ENCODE peak calls at places on chromosomes 11 and 22, in five cellular contexts. One of them, this sample, is unnamed.

GRCh38 chr22:36853407-36854099 is 7.3 kb upstream of the NCF4 start:
- DNase-seq in stimulated activated CD4-positive, alpha-beta T cell treated with anti-CD3 and anti-CD28 coated beads, Interleukin-1b, Interleukin-23, amount 100 ng/mL, for 24 hours: peak
- DNase-seq in A673: peak
- DNase-seq in naive B cell: peak
- DNase-seq in cardiac fibroblast: peak
- DNase-seq in this sample: no peak

GRCh38 chr11:5204787-5205186 is 4.3 kb upstream of the OR51V1 start:
- DNase-seq in stimulated activated CD4-positive, alpha-beta T cell treated with anti-CD3 and anti-CD28 coated beads, Interleukin-1b, Interleukin-23, amount 100 ng/mL, for 24 hours: no peak
- DNase-seq in A673: no peak
- DNase-seq in naive B cell: no peak
- DNase-seq in cardiac fibroblast: peak
- DNase-seq in this sample: no peak

GRCh38 chr11:28517621-28518020 is 409.4 kb downstream of the METTL15 start:
- DNase-seq in cardiac fibroblast: no peak
- DNase-seq in naive B cell: no peak
- DNase-seq in A673: no peak
- DNase-seq in stimulated activated CD4-positive, alpha-beta T cell treated with anti-CD3 and anti-CD28 coated beads, Interleukin-1b, Interleukin-23, amount 100 ng/mL, for 24 hours: no peak
- DNase-seq in this sample: no peak

GRCh38 chr11:48064306-48064705 is 83.9 kb downstream of the PTPRJ start:
- DNase-seq in cardiac fibroblast: peak
- DNase-seq in A673: no peak
- DNase-seq in naive B cell: no peak
- DNase-seq in stimulated activated CD4-positive, alpha-beta T cell treated with anti-CD3 and anti-CD28 coated beads, Interleukin-1b, Interleukin-23, amount 100 ng/mL, for 24 hours: no peak
- DNase-seq in this sample: no peak

GRCh38 chr11:1500466-1501420 is 14.2 kb upstream of the MOB2 start:
- DNase-seq in cardiac fibroblast: no peak
- DNase-seq in A673: no peak
- DNase-seq in stimulated activated CD4-positive, alpha-beta T cell treated with anti-CD3 and anti-CD28 coated beads, Interleukin-1b, Interleukin-23, amount 100 ng/mL, for 24 hours: no peak
- DNase-seq in naive B cell: no peak
- DNase-seq in this sample: no peak

GRCh38 chr11:115257286-115258077 is 246.7 kb downstream of the CADM1 start:
- DNase-seq in A673: no peak
- DNase-seq in cardiac fibroblast: no peak
- DNase-seq in stimulated activated CD4-positive, alpha-beta T cell treated with anti-CD3 and anti-CD28 coated beads, Interleukin-1b, Interleukin-23, amount 100 ng/mL, for 24 hours: no peak
- DNase-seq in naive B cell: no peak
- DNase-seq in this sample: no peak

GRCh38 chr22:42651134-42651533 is 1.9 kb upstream of the CYB5R3 start:
- DNase-seq in stimulated activated CD4-positive, alpha-beta T cell treated with anti-CD3 and anti-CD28 coated beads, Interleukin-1b, Interleukin-23, amount 100 ng/mL, for 24 hours: no peak
- DNase-seq in cardiac fibroblast: no peak
- DNase-seq in naive B cell: no peak
- DNase-seq in A673: no peak
- DNase-seq in this sample: no peak

GRCh38 chr11:20597137-20597923 is 2.1 kb upstream of the SLC6A5 start:
- DNase-seq in cardiac fibroblast: no peak
- DNase-seq in A673: no peak
- DNase-seq in stimulated activated CD4-positive, alpha-beta T cell treated with anti-CD3 and anti-CD28 coated beads, Interleukin-1b, Interleukin-23, amount 100 ng/mL, for 24 hours: no peak
- DNase-seq in naive B cell: no peak
- DNase-seq in this sample: no peak

GRCh38 chr22:43272869-43273318 is 70.3 kb downstream of the SCUBE1 start:
- DNase-seq in cardiac fibroblast: no peak
- DNase-seq in stimulated activated CD4-positive, alpha-beta T cell treated with anti-CD3 and anti-CD28 coated beads, Interleukin-1b, Interleukin-23, amount 100 ng/mL, for 24 hours: no peak
- DNase-seq in naive B cell: no peak
- DNase-seq in A673: no peak
- DNase-seq in this sample: no peak

GRCh38 chr11:99320769-99321290 is 300.1 kb downstream of the CNTN5 start:
- DNase-seq in naive B cell: no peak
- DNase-seq in stimulated activated CD4-positive, alpha-beta T cell treated with anti-CD3 and anti-CD28 coated beads, Interleukin-1b, Interleukin-23, amount 100 ng/mL, for 24 hours: no peak
- DNase-seq in cardiac fibroblast: peak
- DNase-seq in A673: no peak
- DNase-seq in this sample: no peak

GRCh38 chr11:63534895-63535461 is 1.6 kb upstream of the PLAAT4 start:
- DNase-seq in A673: no peak
- DNase-seq in cardiac fibroblast: no peak
- DNase-seq in naive B cell: no peak
- DNase-seq in stimulated activated CD4-positive, alpha-beta T cell treated with anti-CD3 and anti-CD28 coated beads, Interleukin-1b, Interleukin-23, amount 100 ng/mL, for 24 hours: no peak
- DNase-seq in this sample: no peak

GRCh38 chr11:75826463-75827220 is 11.6 kb downstream of the UVRAG start:
- DNase-seq in stimulated activated CD4-positive, alpha-beta T cell treated with anti-CD3 and anti-CD28 coated beads, Interleukin-1b, Interleukin-23, amount 100 ng/mL, for 24 hours: no peak
- DNase-seq in A673: peak
- DNase-seq in naive B cell: no peak
- DNase-seq in cardiac fibroblast: peak
- DNase-seq in this sample: no peak

GRCh38 chr22:37843746-37844089 is 416 bp downstream of the ANKRD54 start:
- DNase-seq in A673: no peak
- DNase-seq in naive B cell: no peak
- DNase-seq in cardiac fibroblast: no peak
- DNase-seq in stimulated activated CD4-positive, alpha-beta T cell treated with anti-CD3 and anti-CD28 coated beads, Interleukin-1b, Interleukin-23, amount 100 ng/mL, for 24 hours: no peak
- DNase-seq in this sample: no peak

GRCh38 chr11:46075168-46075567 is 46.1 kb downstream of the PHF21A start:
- DNase-seq in A673: peak
- DNase-seq in naive B cell: no peak
- DNase-seq in cardiac fibroblast: peak
- DNase-seq in stimulated activated CD4-positive, alpha-beta T cell treated with anti-CD3 and anti-CD28 coated beads, Interleukin-1b, Interleukin-23, amount 100 ng/mL, for 24 hours: no peak
- DNase-seq in this sample: no peak

GRCh38 chr11:13423372-13423771 is 39.6 kb downstream of the BTBD10 start:
- DNase-seq in A673: no peak
- DNase-seq in stimulated activated CD4-positive, alpha-beta T cell treated with anti-CD3 and anti-CD28 coated beads, Interleukin-1b, Interleukin-23, amount 100 ng/mL, for 24 hours: no peak
- DNase-seq in cardiac fibroblast: no peak
- DNase-seq in naive B cell: no peak
- DNase-seq in this sample: no peak

GRCh38 chr22:25367756-25368155 is 148.3 kb downstream of the CRYBB2 start:
- DNase-seq in stimulated activated CD4-positive, alpha-beta T cell treated with anti-CD3 and anti-CD28 coated beads, Interleukin-1b, Interleukin-23, amount 100 ng/mL, for 24 hours: no peak
- DNase-seq in cardiac fibroblast: no peak
- DNase-seq in naive B cell: no peak
- DNase-seq in A673: no peak
- DNase-seq in this sample: no peak

GRCh38 chr11:73293356-73293936 is 14.6 kb upstream of the ARHGEF17 start:
- DNase-seq in stimulated activated CD4-positive, alpha-beta T cell treated with anti-CD3 and anti-CD28 coated beads, Interleukin-1b, Interleukin-23, amount 100 ng/mL, for 24 hours: no peak
- DNase-seq in A673: no peak
- DNase-seq in naive B cell: no peak
- DNase-seq in cardiac fibroblast: no peak
- DNase-seq in this sample: no peak

GRCh38 chr22:42473484-42474193 is 41.4 kb upstream of the NFAM1 start:
- DNase-seq in cardiac fibroblast: peak
- DNase-seq in stimulated activated CD4-positive, alpha-beta T cell treated with anti-CD3 and anti-CD28 coated beads, Interleukin-1b, Interleukin-23, amount 100 ng/mL, for 24 hours: no peak
- DNase-seq in naive B cell: peak
- DNase-seq in A673: peak
- DNase-seq in this sample: peak

GRCh38 chr11:130499828-130500227 is 51.4 kb downstream of the ADAMTS15 start:
- DNase-seq in A673: no peak
- DNase-seq in naive B cell: no peak
- DNase-seq in cardiac fibroblast: no peak
- DNase-seq in stimulated activated CD4-positive, alpha-beta T cell treated with anti-CD3 and anti-CD28 coated beads, Interleukin-1b, Interleukin-23, amount 100 ng/mL, for 24 hours: no peak
- DNase-seq in this sample: no peak

GRCh38 chr11:118908931-118909618 is 16.7 kb downstream of the BCL9L start:
- DNase-seq in cardiac fibroblast: peak
- DNase-seq in A673: peak
- DNase-seq in naive B cell: no peak
- DNase-seq in stimulated activated CD4-positive, alpha-beta T cell treated with anti-CD3 and anti-CD28 coated beads, Interleukin-1b, Interleukin-23, amount 100 ng/mL, for 24 hours: no peak
- DNase-seq in this sample: no peak

GRCh38 chr11:2718817-2719438 is 19.1 kb upstream of the KCNQ1OT1 start:
- DNase-seq in stimulated activated CD4-positive, alpha-beta T cell treated with anti-CD3 and anti-CD28 coated beads, Interleukin-1b, Interleukin-23, amount 100 ng/mL, for 24 hours: no peak
- DNase-seq in A673: no peak
- DNase-seq in naive B cell: no peak
- DNase-seq in cardiac fibroblast: no peak
- DNase-seq in this sample: no peak

GRCh38 chr11:1881442-1882264 is 10.0 kb downstream of the PRR33 start:
- DNase-seq in naive B cell: peak
- DNase-seq in stimulated activated CD4-positive, alpha-beta T cell treated with anti-CD3 and anti-CD28 coated beads, Interleukin-1b, Interleukin-23, amount 100 ng/mL, for 24 hours: no peak
- DNase-seq in cardiac fibroblast: no peak
- DNase-seq in A673: no peak
- DNase-seq in this sample: no peak

GRCh38 chr22:29478326-29479276 is 1.4 kb upstream of the NEFH start:
- DNase-seq in naive B cell: no peak
- DNase-seq in cardiac fibroblast: no peak
- DNase-seq in stimulated activated CD4-positive, alpha-beta T cell treated with anti-CD3 and anti-CD28 coated beads, Interleukin-1b, Interleukin-23, amount 100 ng/mL, for 24 hours: no peak
- DNase-seq in A673: peak
- DNase-seq in this sample: no peak

GRCh38 chr11:14974723-14975587 is 2.8 kb upstream of the CALCA start:
- DNase-seq in cardiac fibroblast: peak
- DNase-seq in naive B cell: peak
- DNase-seq in A673: no peak
- DNase-seq in stimulated activated CD4-positive, alpha-beta T cell treated with anti-CD3 and anti-CD28 coated beads, Interleukin-1b, Interleukin-23, amount 100 ng/mL, for 24 hours: no peak
- DNase-seq in this sample: no peak

GRCh38 chr11:90148900-90149299 is 14.4 kb downstream of the NAALAD2 start:
- DNase-seq in naive B cell: no peak
- DNase-seq in cardiac fibroblast: no peak
- DNase-seq in stimulated activated CD4-positive, alpha-beta T cell treated with anti-CD3 and anti-CD28 coated beads, Interleukin-1b, Interleukin-23, amount 100 ng/mL, for 24 hours: no peak
- DNase-seq in A673: no peak
- DNase-seq in this sample: no peak

GRCh38 chr11:65505434-65506315 is 6.8 kb downstream of the MALAT1 start:
- DNase-seq in naive B cell: no peak
- DNase-seq in stimulated activated CD4-positive, alpha-beta T cell treated with anti-CD3 and anti-CD28 coated beads, Interleukin-1b, Interleukin-23, amount 100 ng/mL, for 24 hours: no peak
- DNase-seq in A673: no peak
- DNase-seq in cardiac fibroblast: peak
- DNase-seq in this sample: no peak

GRCh38 chr11:134756811-134757540 is 344.9 kb upstream of the B3GAT1 start:
- DNase-seq in stimulated activated CD4-positive, alpha-beta T cell treated with anti-CD3 and anti-CD28 coated beads, Interleukin-1b, Interleukin-23, amount 100 ng/mL, for 24 hours: no peak
- DNase-seq in naive B cell: no peak
- DNase-seq in cardiac fibroblast: no peak
- DNase-seq in A673: no peak
- DNase-seq in this sample: no peak

GRCh38 chr22:45823331-45823730 is 151.7 kb downstream of the ATXN10 start:
- DNase-seq in naive B cell: no peak
- DNase-seq in cardiac fibroblast: no peak
- DNase-seq in A673: no peak
- DNase-seq in stimulated activated CD4-positive, alpha-beta T cell treated with anti-CD3 and anti-CD28 coated beads, Interleukin-1b, Interleukin-23, amount 100 ng/mL, for 24 hours: no peak
- DNase-seq in this sample: no peak

GRCh38 chr11:65547446-65548125 is 10.6 kb downstream of the LTBP3 start:
- DNase-seq in naive B cell: no peak
- DNase-seq in cardiac fibroblast: no peak
- DNase-seq in stimulated activated CD4-positive, alpha-beta T cell treated with anti-CD3 and anti-CD28 coated beads, Interleukin-1b, Interleukin-23, amount 100 ng/mL, for 24 hours: no peak
- DNase-seq in A673: no peak
- DNase-seq in this sample: no peak

GRCh38 chr11:77771135-77771534 is 49.4 kb downstream of the RSF1 start:
- DNase-seq in stimulated activated CD4-positive, alpha-beta T cell treated with anti-CD3 and anti-CD28 coated beads, Interleukin-1b, Interleukin-23, amount 100 ng/mL, for 24 hours: no peak
- DNase-seq in naive B cell: no peak
- DNase-seq in cardiac fibroblast: peak
- DNase-seq in A673: peak
- DNase-seq in this sample: no peak

GRCh38 chr11:134950692-134951304 is 538.8 kb upstream of the B3GAT1 start:
- DNase-seq in cardiac fibroblast: peak
- DNase-seq in A673: no peak
- DNase-seq in stimulated activated CD4-positive, alpha-beta T cell treated with anti-CD3 and anti-CD28 coated beads, Interleukin-1b, Interleukin-23, amount 100 ng/mL, for 24 hours: no peak
- DNase-seq in naive B cell: no peak
- DNase-seq in this sample: no peak

GRCh38 chr11:13168281-13168680 is 109.3 kb upstream of the BMAL1 start:
- DNase-seq in cardiac fibroblast: peak
- DNase-seq in stimulated activated CD4-positive, alpha-beta T cell treated with anti-CD3 and anti-CD28 coated beads, Interleukin-1b, Interleukin-23, amount 100 ng/mL, for 24 hours: no peak
- DNase-seq in A673: no peak
- DNase-seq in naive B cell: no peak
- DNase-seq in this sample: no peak

GRCh38 chr11:69950120-69950519 is 128.0 kb upstream of the ANO1 start:
- DNase-seq in A673: peak
- DNase-seq in naive B cell: no peak
- DNase-seq in cardiac fibroblast: no peak
- DNase-seq in stimulated activated CD4-positive, alpha-beta T cell treated with anti-CD3 and anti-CD28 coated beads, Interleukin-1b, Interleukin-23, amount 100 ng/mL, for 24 hours: no peak
- DNase-seq in this sample: no peak

GRCh38 chr11:119091966-119092879 is 7.5 kb downstream of the HMBS start:
- DNase-seq in A673: peak
- DNase-seq in stimulated activated CD4-positive, alpha-beta T cell treated with anti-CD3 and anti-CD28 coated beads, Interleukin-1b, Interleukin-23, amount 100 ng/mL, for 24 hours: no peak
- DNase-seq in cardiac fibroblast: no peak
- DNase-seq in naive B cell: no peak
- DNase-seq in this sample: no peak

GRCh38 chr11:62353841-62354240 is 16.6 kb downstream of the ASRGL1 start:
- DNase-seq in A673: no peak
- DNase-seq in naive B cell: no peak
- DNase-seq in stimulated activated CD4-positive, alpha-beta T cell treated with anti-CD3 and anti-CD28 coated beads, Interleukin-1b, Interleukin-23, amount 100 ng/mL, for 24 hours: no peak
- DNase-seq in cardiac fibroblast: no peak
- DNase-seq in this sample: peak

GRCh38 chr11:833114-833791 is 501 bp downstream of the CD151 start:
- DNase-seq in stimulated activated CD4-positive, alpha-beta T cell treated with anti-CD3 and anti-CD28 coated beads, Interleukin-1b, Interleukin-23, amount 100 ng/mL, for 24 hours: no peak
- DNase-seq in cardiac fibroblast: peak
- DNase-seq in naive B cell: no peak
- DNase-seq in A673: peak
- DNase-seq in this sample: no peak

GRCh38 chr22:50548913-50549790 is 3.5 kb downstream of the KLHDC7B start:
- DNase-seq in A673: no peak
- DNase-seq in naive B cell: no peak
- DNase-seq in cardiac fibroblast: no peak
- DNase-seq in stimulated activated CD4-positive, alpha-beta T cell treated with anti-CD3 and anti-CD28 coated beads, Interleukin-1b, Interleukin-23, amount 100 ng/mL, for 24 hours: no peak
- DNase-seq in this sample: no peak

This sample was measured in NCI-H2029 treated with DMSO at 0.1 percent for 48 hours.